ENCODE peak calls at places on chromosomes 4 and X, in four cellular contexts. I is K562, S is HepG2, M is SK-N-SH. V is an unnamed sample.

GRCh38 chrX:56995271-56995994 is at the start of gene SPIN3:
- DNase-seq in I (peak; percentile 67), S (peak; percentile 87), M (peak; percentile 80), V (peak; percentile 73)

GRCh38 chr4:179755322-179755721 is 2313.1 kb upstream of the AGA start:
- DNase-seq in I (no peak), S (no peak), M (no peak), V (no peak)

GRCh38 chrX:119826399-119826959 is 26.3 kb downstream of the UPF3B start:
- DNase-seq in I (no peak), S (peak; percentile 76), M (no peak), V (no peak)

GRCh38 chr4:99642725-99643489 is 14.7 kb downstream of the C4orf54 start:
- DNase-seq in I (no peak), S (no peak), M (no peak), V (no peak)

GRCh38 chr4:102344520-102344954 is 745 bp downstream of the SLC39A8 start:
- DNase-seq in I (peak; percentile 71), S (no peak), M (peak; percentile 84), V (peak; percentile 10)

GRCh38 chr4:860561-860960 is 34.6 kb upstream of the CPLX1 start:
- DNase-seq in I (no peak), S (no peak), M (no peak), V (no peak)

GRCh38 chrX:129108936-129109335 is 414.4 kb downstream of the SMARCA1 start:
- DNase-seq in I (no peak), S (no peak), M (no peak), V (no peak)

GRCh38 chr4:3498901-3499510 is 33.2 kb downstream of the LRPAP1 start:
- DNase-seq in I (no peak), S (no peak), M (no peak), V (no peak)

GRCh38 chrX:5869786-5870185 is 358.9 kb downstream of the NLGN4X start:
- DNase-seq in I (no peak), S (no peak), M (no peak), V (no peak)

GRCh38 chr4:82578935-82579334 is 17.1 kb upstream of the TMEM150C start:
- DNase-seq in I (no peak), S (no peak), M (no peak), V (peak; percentile 19)

GRCh38 chrX:148501121-148502066 is 977 bp downstream of the AFF2 start:
- DNase-seq in I (no peak), S (no peak), M (peak; percentile 25), V (no peak)

DNA sequence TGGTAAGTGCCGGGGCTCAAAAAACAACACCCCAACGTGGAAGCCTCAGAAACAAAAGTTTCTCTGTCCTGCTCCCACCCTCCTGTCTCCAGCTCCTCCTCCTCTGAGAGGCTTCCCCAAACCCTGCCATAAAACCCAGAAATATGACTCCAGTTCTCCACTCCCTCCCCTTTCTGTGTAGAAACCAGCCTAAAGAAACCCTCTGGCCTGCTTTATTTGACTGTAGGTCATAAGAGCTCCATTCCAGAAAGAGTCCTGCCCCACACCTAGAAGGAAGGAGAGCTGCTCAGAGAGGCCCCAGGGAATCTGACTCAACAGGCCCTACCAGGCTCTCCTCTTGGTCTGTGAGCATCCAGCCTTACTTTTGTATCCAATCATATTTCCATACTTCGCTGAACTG is 872 bp upstream of the S100P start:
- DNase-seq in I (no peak), S (peak; percentile 59), M (no peak), V (no peak)
- TF ChIP-seq ELF1 in I (no peak), S (no peak), M (no peak), V (no peak)

GRCh38 chrX:136765957-136766356 is 14.8 kb downstream of the ARHGEF6 start:
- DNase-seq in I (no peak), S (no peak), M (no peak), V (no peak)

GRCh38 chrX:136764206-136764605 is 16.5 kb downstream of the ARHGEF6 start:
- DNase-seq in I (no peak), S (no peak), M (no peak), V (no peak)

GRCh38 chrX:136759968-136760367 is 20.8 kb downstream of the ARHGEF6 start:
- DNase-seq in I (no peak), S (no peak), M (peak; percentile 16), V (no peak)

GRCh38 chrX:136762820-136763452 is 17.8 kb downstream of the ARHGEF6 start:
- DNase-seq in I (no peak), S (no peak), M (no peak), V (no peak)

DNA sequence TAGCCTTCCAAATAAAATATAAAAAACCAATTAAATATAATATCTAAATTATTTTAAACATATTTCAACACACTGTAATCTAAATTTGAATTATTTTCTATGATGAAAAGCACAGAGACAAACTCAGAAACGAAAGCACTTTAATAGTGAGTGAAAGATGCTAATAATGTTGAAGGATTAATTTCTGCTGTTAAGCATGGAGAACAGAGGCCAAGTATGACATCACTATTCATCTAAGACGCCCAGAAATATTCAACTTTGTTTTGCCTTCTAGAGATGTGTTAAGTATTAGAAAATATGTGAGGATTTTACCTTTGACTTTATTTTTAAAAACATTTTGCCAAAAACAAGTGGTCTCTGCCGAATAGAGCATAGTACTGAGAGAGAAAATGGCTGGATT is 19.3 kb downstream of the ARHGEF6 start:
- DNase-seq in I (no peak), S (no peak), M (no peak), V (no peak)
- TF ChIP-seq ELF1 in I (no peak), S (no peak), M (no peak), V (no peak)

GRCh38 chr4:75831856-75832405 is 70.3 kb downstream of the PPEF2 start:
- DNase-seq in I (no peak), S (no peak), M (no peak), V (no peak)
- TF ChIP-seq ELF1 in I (no peak), S (no peak), M (no peak), V (no peak)

GRCh38 chrX:13652256-13653021 is 502 bp upstream of the TCEANC start:
- DNase-seq in I (peak; percentile 38), S (no peak), M (peak; percentile 13), V (peak; percentile 13)
- TF ChIP-seq ELF1 in I (no peak), S (no peak), M (no peak), V (no peak)